ENCODE peak calls at places on chromosomes 4 and X, in five cellular contexts. One of them, this sample, is unnamed.

GRCh38 chr4:117093581-117093980 is 8.2 kb upstream of the TRAM1L1 start:
- DNase-seq in RCC 7860: no peak
- DNase-seq in activated T-helper 2 cell treated with anti-CD3 and anti-CD28 coated beads, Interferon-gamma antibody, Interleukin-2, Interleukin-4, amounts not matched to agents 10 μg/mL and 5 μg/mL and 100 μg/mL, durations not matched to agents 14 hours and 24 hours and 36 hours: no peak
- DNase-seq in HT1080: peak; percentile 4
- DNase-seq in activated CD8-positive, alpha-beta memory T cell treated with anti-CD3 and anti-CD28 coated beads, Interleukin-2, amount 50 U/mL, for 48 hours: no peak
- DNase-seq in this sample: no peak

GRCh38 chr4:175369087-175369486 is 443.0 kb downstream of the GPM6A start:
- DNase-seq in activated T-helper 2 cell treated with anti-CD3 and anti-CD28 coated beads, Interferon-gamma antibody, Interleukin-2, Interleukin-4, amounts not matched to agents 10 μg/mL and 5 μg/mL and 100 μg/mL, durations not matched to agents 14 hours and 24 hours and 36 hours: no peak
- DNase-seq in activated CD8-positive, alpha-beta memory T cell treated with anti-CD3 and anti-CD28 coated beads, Interleukin-2, amount 50 U/mL, for 48 hours: no peak
- DNase-seq in RCC 7860: no peak
- DNase-seq in HT1080: peak; percentile 4
- DNase-seq in this sample: no peak

GRCh38 chr4:151728679-151729078 is 32.1 kb downstream of the GATB start:
- DNase-seq in RCC 7860: no peak
- DNase-seq in activated T-helper 2 cell treated with anti-CD3 and anti-CD28 coated beads, Interferon-gamma antibody, Interleukin-2, Interleukin-4, amounts not matched to agents 10 μg/mL and 5 μg/mL and 100 μg/mL, durations not matched to agents 14 hours and 24 hours and 36 hours: no peak
- DNase-seq in HT1080: no peak
- DNase-seq in activated CD8-positive, alpha-beta memory T cell treated with anti-CD3 and anti-CD28 coated beads, Interleukin-2, amount 50 U/mL, for 48 hours: no peak
- DNase-seq in this sample: no peak

GRCh38 chrX:40158036-40158706 is 60.4 kb upstream of the BCOR start:
- DNase-seq in activated T-helper 2 cell treated with anti-CD3 and anti-CD28 coated beads, Interferon-gamma antibody, Interleukin-2, Interleukin-4, amounts not matched to agents 10 μg/mL and 5 μg/mL and 100 μg/mL, durations not matched to agents 14 hours and 24 hours and 36 hours: no peak
- DNase-seq in HT1080: no peak
- DNase-seq in activated CD8-positive, alpha-beta memory T cell treated with anti-CD3 and anti-CD28 coated beads, Interleukin-2, amount 50 U/mL, for 48 hours: no peak
- DNase-seq in RCC 7860: no peak
- DNase-seq in this sample: no peak

GRCh38 chr4:93127489-93127888 is 701.1 kb upstream of the ATOH1 start:
- DNase-seq in activated CD8-positive, alpha-beta memory T cell treated with anti-CD3 and anti-CD28 coated beads, Interleukin-2, amount 50 U/mL, for 48 hours: no peak
- DNase-seq in HT1080: no peak
- DNase-seq in RCC 7860: no peak
- DNase-seq in activated T-helper 2 cell treated with anti-CD3 and anti-CD28 coated beads, Interferon-gamma antibody, Interleukin-2, Interleukin-4, amounts not matched to agents 10 μg/mL and 5 μg/mL and 100 μg/mL, durations not matched to agents 14 hours and 24 hours and 36 hours: no peak
- DNase-seq in this sample: no peak

GRCh38 chrX:75655627-75656026 is 129.4 kb downstream of the MAGEE2 start:
- DNase-seq in activated T-helper 2 cell treated with anti-CD3 and anti-CD28 coated beads, Interferon-gamma antibody, Interleukin-2, Interleukin-4, amounts not matched to agents 10 μg/mL and 5 μg/mL and 100 μg/mL, durations not matched to agents 14 hours and 24 hours and 36 hours: no peak
- DNase-seq in RCC 7860: no peak
- DNase-seq in HT1080: no peak
- DNase-seq in activated CD8-positive, alpha-beta memory T cell treated with anti-CD3 and anti-CD28 coated beads, Interleukin-2, amount 50 U/mL, for 48 hours: no peak
- DNase-seq in this sample: no peak

GRCh38 chr4:13966241-13967195 is 339.0 kb upstream of the BOD1L1 start:
- DNase-seq in RCC 7860: peak; percentile 66
- DNase-seq in activated T-helper 2 cell treated with anti-CD3 and anti-CD28 coated beads, Interferon-gamma antibody, Interleukin-2, Interleukin-4, amounts not matched to agents 10 μg/mL and 5 μg/mL and 100 μg/mL, durations not matched to agents 14 hours and 24 hours and 36 hours: no peak
- DNase-seq in HT1080: peak; percentile 87
- DNase-seq in activated CD8-positive, alpha-beta memory T cell treated with anti-CD3 and anti-CD28 coated beads, Interleukin-2, amount 50 U/mL, for 48 hours: no peak
- DNase-seq in this sample: no peak

GRCh38 chr4:70945046-70945445 is 42.9 kb downstream of the MOB1B start:
- DNase-seq in activated CD8-positive, alpha-beta memory T cell treated with anti-CD3 and anti-CD28 coated beads, Interleukin-2, amount 50 U/mL, for 48 hours: no peak
- DNase-seq in activated T-helper 2 cell treated with anti-CD3 and anti-CD28 coated beads, Interferon-gamma antibody, Interleukin-2, Interleukin-4, amounts not matched to agents 10 μg/mL and 5 μg/mL and 100 μg/mL, durations not matched to agents 14 hours and 24 hours and 36 hours: no peak
- DNase-seq in HT1080: peak; percentile 19
- DNase-seq in RCC 7860: no peak
- DNase-seq in this sample: no peak

GRCh38 chr4:169383724-169384123 is 113.0 kb upstream of the SH3RF1 start:
- DNase-seq in activated CD8-positive, alpha-beta memory T cell treated with anti-CD3 and anti-CD28 coated beads, Interleukin-2, amount 50 U/mL, for 48 hours: no peak
- DNase-seq in activated T-helper 2 cell treated with anti-CD3 and anti-CD28 coated beads, Interferon-gamma antibody, Interleukin-2, Interleukin-4, amounts not matched to agents 10 μg/mL and 5 μg/mL and 100 μg/mL, durations not matched to agents 14 hours and 24 hours and 36 hours: no peak
- DNase-seq in HT1080: peak; percentile 77
- DNase-seq in RCC 7860: no peak
- DNase-seq in this sample: no peak